ENCODE peak calls at places on chromosome 7, in four cellular contexts. I, R, C and H are unnamed samples.

GRCh38 chr7:112714917-112715316 is 75.3 kb downstream of the TMEM168 start:
- DNase-seq in I (no peak), C (no peak), R (no peak), H (no peak)

GRCh38 chr7:106947244-106947728 is 82.2 kb downstream of the PIK3CG start:
- DNase-seq in R (no peak), C (peak), I (peak), H (peak)

GRCh38 chr7:29005829-29006228 is 47.7 kb upstream of the TRIL start:
- DNase-seq in C (no peak), I (peak), R (no peak), H (no peak)

GRCh38 chr7:27191081-27191715 is 6.2 kb upstream of the HOXA11 start:
- DNase-seq in I (no peak), C (no peak), R (peak), H (no peak)

GRCh38 chr7:123099712-123100111 is 100.1 kb downstream of the SLC13A1 start:
- DNase-seq in I (no peak), R (no peak), C (no peak), H (no peak)

GRCh38 chr7:144519900-144520299 is 116.4 kb upstream of the NOBOX start:
- DNase-seq in I (no peak), C (no peak), R (no peak), H (no peak)

GRCh38 chr7:98213874-98214810 is 2.9 kb downstream of the BHLHA15 start:
- DNase-seq in R (no peak), C (no peak), I (no peak), H (no peak)

GRCh38 chr7:152180587-152180986 is 155.1 kb downstream of the GALNT11 start:
- DNase-seq in I (no peak), C (no peak), R (no peak), H (no peak)

GRCh38 chr7:133585003-133585668 is 332.3 kb downstream of the EXOC4 start:
- DNase-seq in I (no peak), C (no peak), R (no peak), H (no peak)

GRCh38 chr7:34060548-34060947 is 155.2 kb downstream of the BMPER start:
- DNase-seq in C (no peak), I (peak), R (no peak), H (no peak)

GRCh38 chr7:130733866-130734524 is at the start of gene KLF14:
- DNase-seq in R (no peak), C (no peak), I (no peak), H (peak)

GRCh38 chr7:85186083-85186520 is 754 bp downstream of the SEMA3D start:
- DNase-seq in I (peak), R (peak), C (no peak), H (no peak)

GRCh38 chr7:129066290-129067131 is 11.6 kb upstream of the TNPO3 start:
- DNase-seq in I (peak), C (peak), R (no peak), H (no peak)

GRCh38 chr7:156927571-156928405 is 21.7 kb upstream of the NOM1 start:
- DNase-seq in R (peak), C (no peak), I (no peak), H (no peak)

GRCh38 chr7:105461518-105461917 is 60.6 kb downstream of the PUS7 start:
- DNase-seq in C (no peak), I (no peak), R (no peak), H (no peak)

GRCh38 chr7:100673942-100674431 is 447 bp downstream of the GNB2 start:
- DNase-seq in R (peak), I (no peak), C (no peak), H (peak)

GRCh38 chr7:45988405-45989057 is 67.5 kb upstream of the IGFBP3 start:
- DNase-seq in R (no peak), I (no peak), C (no peak), H (no peak)

GRCh38 chr7:95628831-95629439 is 32.6 kb upstream of the PDK4 start:
- DNase-seq in R (no peak), I (peak), C (no peak), H (no peak)

GRCh38 chr7:137404918-137405317 is 61.4 kb upstream of the PTN start:
- DNase-seq in I (no peak), R (no peak), C (no peak), H (no peak)

GRCh38 chr7:43781726-43782607 is 23.5 kb downstream of the BLVRA start:
- DNase-seq in I (peak), C (peak), R (peak), H (no peak)

GRCh38 chr7:100486753-100487446 is 3.2 kb downstream of the NYAP1 start:
- DNase-seq in C (no peak), I (peak), R (no peak), H (no peak)

GRCh38 chr7:2231992-2232765 is 566 bp downstream of the MAD1L1 start:
- DNase-seq in I (no peak), C (no peak), R (no peak), H (no peak)

GRCh38 chr7:114653391-114654088 is 238.9 kb downstream of the FOXP2 start:
- DNase-seq in R (no peak), C (no peak), I (no peak), H (no peak)

DNA sequence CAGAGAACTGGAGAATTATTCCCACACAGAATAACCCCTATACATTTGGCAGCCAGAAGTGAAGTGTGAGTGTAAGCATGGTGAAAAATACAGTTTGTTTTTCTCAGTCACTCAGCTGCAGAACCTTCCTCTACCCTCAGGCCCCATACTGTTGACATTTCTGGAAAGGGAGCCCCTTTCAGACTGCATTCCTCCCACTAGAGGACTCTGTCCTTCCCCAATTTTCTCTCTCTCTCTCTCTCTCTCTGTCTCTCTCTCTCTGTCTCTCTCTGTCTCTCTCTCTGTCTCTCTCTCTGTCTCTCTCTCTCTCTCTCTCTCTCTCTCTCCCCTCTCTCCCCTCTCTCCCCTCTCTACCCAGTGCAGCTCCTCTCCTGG is 86.8 kb upstream of the STEAP1B start:
- DNase-seq in I (peak), C (no peak), R (no peak), H (no peak)
- TF ChIP-seq CTCF in I (peak), C (peak), R (no peak), H (no peak)

GRCh38 chr7:4684826-4685225 is 2.7 kb downstream of the FOXK1 start:
- DNase-seq in R (no peak), I (no peak), C (no peak), H (no peak)
- H3K4me3 ChIP-seq in R (no peak), I (no peak), C (peak), H (peak)

GRCh38 chr7:7969306-7970112 is 913 bp downstream of the GLCCI1 start:
- DNase-seq in I (peak), R (peak), C (no peak), H (peak)

GRCh38 chr7:7971308-7972040 is 2.9 kb downstream of the GLCCI1 start:
- DNase-seq in R (no peak), I (no peak), C (no peak), H (no peak)

GRCh38 chr7:7972128-7972527 is 3.5 kb downstream of the GLCCI1 start:
- DNase-seq in R (no peak), I (no peak), C (no peak), H (peak)

GRCh38 chr7:7970113-7970619 is 1.6 kb downstream of the GLCCI1 start:
- DNase-seq in C (no peak), I (no peak), R (no peak), H (no peak)

GRCh38 chr7:7970620-7971307 is 2.2 kb downstream of the GLCCI1 start:
- DNase-seq in I (no peak), C (no peak), R (no peak), H (peak)
- TF ChIP-seq CTCF in I (no peak), C (no peak), R (no peak), H (no peak)

GRCh38 chr7:76201732-76202665 is at the start of gene SRRM3:
- DNase-seq in R (peak), I (peak), C (no peak), H (peak)

GRCh38 chr7:76206633-76207032 is 4.9 kb downstream of the SRRM3 start:
- DNase-seq in R (no peak), I (peak), C (no peak), H (no peak)

GRCh38 chr7:76204147-76204546 is 2.5 kb downstream of the SRRM3 start:
- DNase-seq in C (no peak), I (no peak), R (no peak), H (no peak)

GRCh38 chr7:76198202-76198601 is 3.5 kb upstream of the SRRM3 start:
- DNase-seq in I (no peak), C (no peak), R (no peak), H (no peak)

GRCh38 chr7:76202666-76203030 is 952 bp downstream of the SRRM3 start:
- DNase-seq in C (no peak), I (no peak), R (no peak), H (no peak)
- H3K4me3 ChIP-seq in C (no peak), I (no peak), R (no peak), H (no peak)